ENCODE peak calls at places on chromosomes 4 and X, in ten cellular contexts. H, Q, F, D, S, X, B, A, W and L are unnamed samples. For H3K4me1, the result is how much of the 10 kb centered on the place peaks cover.

GRCh38 chr4:111652206-111652605 is 493.0 kb upstream of the FAM241A start:
- DNase-seq in H (no peak), Q (no peak), F (no peak), D (no peak), S (no peak), X (no peak), B (no peak), A (no peak), W (no peak), L (no peak)

GRCh38 chrX:70033348-70033747 is 16.4 kb downstream of the AWAT2 start:
- DNase-seq in H (peak), Q (no peak), F (no peak), D (peak), S (peak), X (no peak), B (no peak), A (no peak), W (no peak), L (peak)

GRCh38 chr4:5019274-5019673 is at the start of gene CYTL1:
- DNase-seq in H (peak), Q (no peak), F (no peak), D (no peak), S (no peak), X (no peak), B (no peak), A (no peak), W (no peak), L (peak)

GRCh38 chr4:185573651-185574199 is 38.4 kb upstream of the PDLIM3 start:
- DNase-seq in H (peak), Q (no peak), F (no peak), D (no peak), S (peak), X (peak), B (no peak), A (no peak), W (no peak), L (no peak)

GRCh38 chr4:87967193-87967592 is 8.3 kb upstream of the SPP1 start:
- DNase-seq in H (no peak), Q (no peak), F (no peak), D (no peak), S (no peak), X (no peak), B (no peak), A (no peak), W (no peak), L (no peak)

GRCh38 chr4:108008721-108009120 is 19.0 kb downstream of the HADH start:
- DNase-seq in H (no peak), Q (no peak), F (no peak), D (no peak), S (no peak), X (no peak), B (no peak), A (no peak), W (no peak), L (no peak)

GRCh38 chr4:136725286-136726081 is 806.8 kb downstream of the PCDH18 start:
- DNase-seq in H (no peak), Q (no peak), F (no peak), D (no peak), S (no peak), X (no peak), B (no peak), A (no peak), W (no peak), L (no peak)

GRCh38 chrX:104750146-104750699 is 184.2 kb downstream of the IL1RAPL2 start:
- DNase-seq in H (no peak), Q (no peak), F (no peak), D (no peak), S (no peak), X (peak), B (no peak), A (no peak), W (no peak), L (no peak)

GRCh38 chr4:6733358-6734164 is 17.6 kb downstream of the BLOC1S4 start:
- DNase-seq in H (no peak), Q (no peak), F (no peak), D (no peak), S (no peak), X (no peak), B (no peak), A (peak), W (no peak), L (no peak)

GRCh38 chr4:3208826-3209225 is 40.1 kb upstream of the MSANTD1 start:
- DNase-seq in H (no peak), Q (no peak), F (no peak), D (no peak), S (no peak), X (no peak), B (no peak), A (no peak), W (no peak), L (no peak)

GRCh38 chrX:11445540-11445939 is 152.3 kb downstream of the AMELX start:
- DNase-seq in H (no peak), Q (no peak), F (no peak), D (no peak), S (no peak), X (no peak), B (no peak), A (no peak), W (no peak), L (no peak)

DNA sequence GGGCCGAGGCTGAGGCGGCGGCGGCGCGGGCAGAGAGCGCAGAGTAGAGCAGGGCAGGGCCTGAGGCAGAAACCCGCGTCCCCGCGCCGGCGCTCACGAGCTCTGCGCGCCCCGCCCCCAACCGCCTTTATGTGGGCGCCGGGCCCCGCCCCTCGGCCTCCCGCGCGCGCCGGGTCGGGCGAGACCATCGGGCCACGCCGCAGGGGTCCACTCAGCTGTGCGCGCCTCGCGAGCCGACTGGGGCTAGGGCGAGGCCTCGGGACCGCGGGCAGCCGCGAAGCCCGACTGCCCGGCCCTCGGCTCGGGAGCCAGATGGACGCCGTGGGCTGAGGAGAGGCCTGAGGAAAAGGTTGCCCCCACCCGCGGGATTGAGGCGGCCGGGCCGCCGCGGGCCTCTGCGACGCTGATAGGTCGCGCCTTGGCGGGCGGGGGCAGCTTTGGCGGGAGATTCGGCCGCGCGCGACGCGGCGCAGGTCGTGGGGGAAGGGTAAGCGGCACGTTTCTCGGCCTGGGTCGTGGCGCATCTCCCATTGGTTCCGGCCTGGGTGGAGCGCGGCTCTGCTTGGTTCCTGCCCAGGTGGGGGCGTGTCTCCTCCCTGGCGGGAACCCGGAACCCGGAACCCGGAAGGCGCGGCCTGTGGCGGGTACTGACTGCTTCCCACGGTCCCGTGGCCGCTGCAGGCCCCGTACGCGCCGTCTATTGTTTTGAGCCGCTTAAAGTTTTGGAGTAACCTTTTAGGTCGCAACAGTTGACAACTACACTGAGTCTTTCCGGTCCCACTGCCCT is at the start of gene SLBP:
- DNase-seq in H (peak), Q (peak), F (peak), D (peak), S (peak), X (peak), B (peak), A (peak), W (peak), L (no peak)
- TF ChIP-seq POLR2A in H (no peak), Q (peak), F (peak), D (peak), S (peak), X (peak), B (no peak), A (peak), W (peak), L (peak)

GRCh38 chr4:10109995-10110670 is 6.5 kb downstream of the WDR1 start:
- DNase-seq in H (no peak), Q (no peak), F (no peak), D (no peak), S (no peak), X (no peak), B (no peak), A (no peak), W (no peak), L (no peak)

GRCh38 chr4:10108818-10109783 is 7.5 kb downstream of the WDR1 start:
- DNase-seq in H (no peak), Q (peak), F (no peak), D (no peak), S (no peak), X (no peak), B (no peak), A (no peak), W (no peak), L (no peak)

GRCh38 chr4:10107111-10108091 is 9.2 kb downstream of the WDR1 start:
- DNase-seq in H (peak), Q (no peak), F (no peak), D (no peak), S (no peak), X (no peak), B (no peak), A (no peak), W (peak), L (no peak)

GRCh38 chr4:10106421-10107039 is 10.1 kb downstream of the WDR1 start:
- DNase-seq in H (no peak), Q (peak), F (peak), D (peak), S (peak), X (peak), B (no peak), A (no peak), W (peak), L (no peak)

GRCh38 chr4:10108391-10108790 is 8.2 kb downstream of the WDR1 start:
- DNase-seq in H (no peak), Q (no peak), F (no peak), D (no peak), S (no peak), X (no peak), B (no peak), A (no peak), W (no peak), L (no peak)
- H3K4me1 ChIP-seq in H (under half), Q (half or more), F (half or more), D (under half), S (half or more), X (under half), B (under half), A (under half), W (under half), L (half or more)

GRCh38 chr4:8235224-8235623 is 34.3 kb upstream of the HTRA3 start:
- DNase-seq in H (no peak), Q (no peak), F (no peak), D (no peak), S (no peak), X (no peak), B (no peak), A (peak), W (no peak), L (no peak)

GRCh38 chr4:8232748-8233147 is 33.7 kb downstream of the SH3TC1 start:
- DNase-seq in H (no peak), Q (no peak), F (no peak), D (no peak), S (no peak), X (no peak), B (no peak), A (peak), W (no peak), L (no peak)

GRCh38 chr4:8235686-8236085 is 33.9 kb upstream of the HTRA3 start:
- DNase-seq in H (no peak), Q (no peak), F (no peak), D (no peak), S (no peak), X (no peak), B (no peak), A (no peak), W (no peak), L (no peak)

GRCh38 chr4:8231551-8232049 is 32.5 kb downstream of the SH3TC1 start:
- DNase-seq in H (no peak), Q (no peak), F (no peak), D (no peak), S (no peak), X (no peak), B (no peak), A (peak), W (no peak), L (no peak)

GRCh38 chr4:8233672-8234484 is 34.8 kb downstream of the SH3TC1 start:
- DNase-seq in H (no peak), Q (no peak), F (no peak), D (no peak), S (no peak), X (no peak), B (no peak), A (no peak), W (no peak), L (no peak)
- TF ChIP-seq POLR2A in H (no peak), Q (no peak), F (no peak), D (no peak), S (no peak), X (no peak), B (no peak), A (no peak), W (no peak), L (no peak)

GRCh38 chr4:23876418-23877089 is 13.3 kb downstream of the PPARGC1A start:
- DNase-seq in H (no peak), Q (peak), F (no peak), D (no peak), S (no peak), X (no peak), B (no peak), A (no peak), W (no peak), L (no peak)

GRCh38 chr4:23873717-23874535 is 15.9 kb downstream of the PPARGC1A start:
- DNase-seq in H (no peak), Q (no peak), F (no peak), D (no peak), S (no peak), X (no peak), B (no peak), A (no peak), W (no peak), L (no peak)

GRCh38 chr4:23874536-23874901 is 15.3 kb downstream of the PPARGC1A start:
- DNase-seq in H (no peak), Q (no peak), F (no peak), D (no peak), S (no peak), X (no peak), B (no peak), A (no peak), W (no peak), L (no peak)

GRCh38 chr4:23877758-23878229 is 12.1 kb downstream of the PPARGC1A start:
- DNase-seq in H (no peak), Q (peak), F (no peak), D (no peak), S (peak), X (no peak), B (no peak), A (peak), W (no peak), L (no peak)

GRCh38 chr4:23875317-23875716 is 14.5 kb downstream of the PPARGC1A start:
- DNase-seq in H (no peak), Q (no peak), F (no peak), D (no peak), S (no peak), X (no peak), B (no peak), A (no peak), W (no peak), L (no peak)
- H3K4me1 ChIP-seq in H (under half), Q (under half), F (half or more), D (under half), S (under half), X (under half), B (under half), A (under half), W (under half), L (under half)

DNA sequence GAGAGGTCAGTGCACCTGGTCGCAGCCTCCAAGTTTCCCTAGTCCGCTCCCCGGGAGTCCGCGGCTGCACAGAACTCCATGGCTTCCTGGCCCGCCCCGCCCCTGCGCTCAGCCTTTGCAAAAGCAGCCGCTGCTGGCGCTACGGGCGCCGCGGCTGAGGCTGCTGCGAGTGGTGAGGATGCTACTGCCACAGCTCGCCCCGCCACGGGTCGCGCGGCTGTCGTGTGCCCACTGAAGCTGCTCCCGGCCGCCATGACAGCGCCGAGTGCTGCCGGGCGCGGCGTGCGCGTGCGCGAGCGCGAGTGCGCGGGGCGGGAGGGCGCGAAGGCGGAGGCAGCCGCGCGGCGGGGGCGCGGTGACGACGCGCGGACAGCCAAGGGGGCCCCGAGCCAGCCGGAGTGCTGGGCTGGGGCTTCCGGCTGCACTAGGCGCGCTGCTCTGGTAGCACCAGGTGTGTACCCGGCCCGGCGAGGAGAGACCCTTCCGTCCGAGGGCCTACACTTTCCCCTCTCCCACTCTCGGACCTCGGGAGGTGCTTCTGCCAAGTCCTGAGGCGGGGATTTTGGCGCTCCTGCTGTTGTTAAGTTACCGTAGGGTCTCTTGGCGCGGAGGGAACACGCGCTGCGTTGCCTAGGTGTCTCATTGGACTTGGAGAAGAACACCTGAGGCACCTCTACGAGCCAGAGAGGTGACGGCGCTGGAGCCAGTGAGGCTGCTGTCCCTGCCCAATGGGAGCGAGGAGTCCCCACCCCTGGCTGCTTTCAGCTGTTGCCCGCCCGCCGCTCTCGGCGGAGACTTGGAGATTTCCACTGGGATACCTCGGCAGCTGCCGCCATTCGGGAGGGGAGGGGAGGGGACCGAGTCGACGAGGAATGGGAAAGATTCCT is 617 bp upstream of the LRBA start:
- DNase-seq in H (peak), Q (peak), F (no peak), D (peak), S (peak), X (peak), B (no peak), A (peak), W (peak), L (no peak)
- TF ChIP-seq POLR2A in H (peak), Q (peak), F (peak), D (peak), S (peak), X (peak), B (peak), A (peak), W (peak), L (peak)

DNA sequence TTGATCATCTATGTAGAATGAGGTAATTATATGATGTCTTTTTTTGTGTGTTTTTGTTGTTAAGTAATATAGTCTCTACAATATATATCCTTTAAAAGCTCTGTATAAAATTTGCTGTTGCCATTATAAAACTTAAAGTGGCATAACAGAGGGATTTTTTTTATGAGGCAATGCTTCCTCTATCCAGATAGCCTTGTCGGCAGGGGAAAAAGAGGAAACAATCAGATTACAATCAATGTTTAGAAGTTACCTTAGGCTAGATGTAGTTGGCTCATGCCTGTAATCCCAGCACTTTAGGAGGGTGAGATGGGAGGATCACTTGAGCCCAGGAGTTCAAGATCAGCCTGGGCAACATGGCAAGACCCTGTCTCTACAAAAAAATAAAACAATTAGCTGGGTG is 86.9 kb downstream of the DIAPH2 start:
- DNase-seq in H (no peak), Q (no peak), F (no peak), D (no peak), S (no peak), X (no peak), B (no peak), A (no peak), W (no peak), L (no peak)
- H3K4me1 ChIP-seq in H (under half), Q (under half), F (under half), D (under half), S (under half), X (under half), B (under half), A (under half), W (under half), L (under half)

GRCh38 chrX:48468247-48468671 is 1.8 kb downstream of the SLC38A5 start:
- DNase-seq in H (no peak), Q (peak), F (no peak), D (peak), S (no peak), X (peak), B (no peak), A (peak), W (peak), L (peak)
- TF ChIP-seq POLR2A in H (no peak), Q (no peak), F (no peak), D (peak), S (no peak), X (peak), B (peak), A (no peak), W (no peak), L (no peak)

GRCh38 chr4:173398251-173398650 is 665 bp downstream of the SCRG1 start:
- DNase-seq in H (no peak), Q (no peak), F (no peak), D (no peak), S (no peak), X (no peak), B (no peak), A (no peak), W (no peak), L (no peak)
- H3K4me1 ChIP-seq in H (under half), Q (under half), F (under half), D (under half), S (under half), X (under half), B (under half), A (under half), W (under half), L (under half)

GRCh38 chr4:126404549-126404948 is 1089.8 kb downstream of the FAT4 start:
- DNase-seq in H (no peak), Q (no peak), F (no peak), D (no peak), S (no peak), X (no peak), B (no peak), A (no peak), W (no peak), L (no peak)
- TF ChIP-seq POLR2A in H (no peak), Q (no peak), F (no peak), D (no peak), S (no peak), X (no peak), B (no peak), A (no peak), W (no peak), L (no peak)